ENCODE peak calls at places on chromosomes 5 and 9, in seven cellular contexts. B is DMS53, M is M059J, G is activated T-cell treated with anti-CD3 and anti-CD28 coated beads for 48 hours, R is GM03348, O is occipital lobe, N is HT1080. J is an unnamed sample.

GRCh38 chr5:170597109-170597741 is 93.4 kb downstream of the KCNIP1 start:
- DNase-seq in B (no peak), M (peak; percentile 95), G (peak; percentile 51), R (peak; percentile 75), O (peak; percentile 41), N (peak; percentile 89), J (peak; percentile 95)

GRCh38 chr5:74035521-74035937 is 409.5 kb downstream of the ARHGEF28 start:
- DNase-seq in B (peak; percentile 53), M (peak; percentile 88), G (no peak), R (peak; percentile 58), O (no peak), N (peak; percentile 92), J (peak; percentile 84)

GRCh38 chr5:147452137-147452838 is 57.6 kb downstream of the DPYSL3 start:
- DNase-seq in B (no peak), M (no peak), G (no peak), R (no peak), O (no peak), N (no peak), J (no peak)

GRCh38 chr9:131727184-131727785 is 12.6 kb downstream of the RAPGEF1 start:
- DNase-seq in B (no peak), M (peak; percentile 89), G (no peak), R (peak; percentile 42), O (peak; percentile 12), N (peak; percentile 47), J (peak; percentile 84)

GRCh38 chr9:116337015-116337414 is 183.4 kb downstream of the PAPPA start:
- DNase-seq in B (peak; percentile 71), M (peak; percentile 46), G (no peak), R (peak; percentile 52), O (no peak), N (peak; percentile 75), J (peak; percentile 31)

GRCh38 chr5:153782589-153783238 is 256.0 kb downstream of the FAM114A2 start:
- DNase-seq in B (no peak), M (peak; percentile 83), G (no peak), R (no peak), O (no peak), N (peak; percentile 78), J (no peak)

GRCh38 chr9:32376295-32376694 is 8.1 kb upstream of the ACO1 start:
- DNase-seq in B (no peak), M (no peak), G (no peak), R (no peak), O (no peak), N (no peak), J (no peak)

GRCh38 chr9:120531683-120532300 is 48.2 kb downstream of the CDK5RAP2 start:
- DNase-seq in B (peak; percentile 67), M (peak; percentile 31), G (no peak), R (peak; percentile 59), O (no peak), N (peak; percentile 17), J (peak; percentile 59)

GRCh38 chr5:177389368-177390169 is 5.3 kb downstream of the SLC34A1 start:
- DNase-seq in B (peak; percentile 73), M (peak; percentile 98), G (no peak), R (peak; percentile 65), O (no peak), N (peak; percentile 92), J (peak; percentile 96)

GRCh38 chr9:89318123-89319014 is at the start of gene SECISBP2:
- DNase-seq in B (peak; percentile 96), M (peak; percentile 97), G (peak; percentile 95), R (peak; percentile 96), O (peak; percentile 94), N (peak; percentile 99), J (peak; percentile 95)

GRCh38 chr5:72268753-72269410 is 51.2 kb downstream of the MRPS27 start:
- DNase-seq in B (peak; percentile 75), M (peak; percentile 74), G (peak; percentile 14), R (peak; percentile 40), O (no peak), N (no peak), J (peak; percentile 40)

GRCh38 chr5:150410524-150411244 is 2.0 kb downstream of the CD74 start:
- DNase-seq in B (peak; percentile 93), M (peak; percentile 77), G (no peak), R (peak; percentile 90), O (peak; percentile 64), N (peak; percentile 62), J (peak; percentile 62)

GRCh38 chr9:87890866-87891265 is 8.2 kb downstream of the SPATA31E1 start:
- DNase-seq in B (no peak), M (no peak), G (no peak), R (peak; percentile 2), O (no peak), N (no peak), J (no peak)

GRCh38 chr5:59817536-59817935 is 76.0 kb downstream of the PDE4D start:
- DNase-seq in B (no peak), M (no peak), G (no peak), R (no peak), O (no peak), N (no peak), J (no peak)

GRCh38 chr5:111755942-111756353 is 1.0 kb downstream of the NREP start:
- DNase-seq in B (peak; percentile 21), M (peak; percentile 48), G (no peak), R (peak; percentile 40), O (no peak), N (peak; percentile 25), J (no peak)

GRCh38 chr9:98191615-98192502 is 578 bp downstream of the CORO2A start:
- DNase-seq in B (peak; percentile 61), M (peak; percentile 22), G (peak; percentile 17), R (peak; percentile 50), O (peak; percentile 5), N (peak; percentile 39), J (peak; percentile 49)

GRCh38 chr9:76371901-76372300 is 22.3 kb downstream of the RFK start:
- DNase-seq in B (no peak), M (peak; percentile 31), G (no peak), R (no peak), O (no peak), N (peak; percentile 18), J (no peak)

GRCh38 chr5:30501065-30501464 is 692.4 kb upstream of the CDH6 start:
- DNase-seq in B (no peak), M (no peak), G (no peak), R (no peak), O (no peak), N (no peak), J (no peak)

GRCh38 chr9:3855601-3856328 is 330.0 kb upstream of the RFX3 start:
- DNase-seq in B (no peak), M (no peak), G (no peak), R (no peak), O (no peak), N (no peak), J (no peak)

GRCh38 chr9:3007331-3007730 is 163.4 kb upstream of the PUM3 start:
- DNase-seq in B (no peak), M (no peak), G (no peak), R (no peak), O (no peak), N (no peak), J (peak; percentile 16)

GRCh38 chr5:65512170-65512937 is 30.6 kb upstream of the ADAMTS6 start:
- DNase-seq in B (peak; percentile 64), M (peak; percentile 49), G (no peak), R (no peak), O (no peak), N (no peak), J (no peak)

GRCh38 chr9:84893360-84894128 is 224.0 kb downstream of the NTRK2 start:
- DNase-seq in B (no peak), M (no peak), G (no peak), R (no peak), O (no peak), N (no peak), J (no peak)

GRCh38 chr5:141608557-141608956 is 10.2 kb downstream of the DIAPH1 start:
- DNase-seq in B (peak; percentile 16), M (no peak), G (no peak), R (no peak), O (no peak), N (no peak), J (no peak)

GRCh38 chr5:178305801-178306200 is 73.2 kb upstream of the PHYKPL start:
- DNase-seq in B (no peak), M (no peak), G (no peak), R (no peak), O (no peak), N (no peak), J (no peak)

GRCh38 chr9:90991953-90992352 is 190.3 kb downstream of the SYK start:
- DNase-seq in B (no peak), M (no peak), G (no peak), R (peak; percentile 19), O (no peak), N (no peak), J (peak; percentile 25)

GRCh38 chr9:115006660-115007059 is 76.3 kb upstream of the TNFSF8 start:
- DNase-seq in B (no peak), M (peak; percentile 99), G (peak; percentile 40), R (peak; percentile 87), O (peak; percentile 31), N (peak; percentile 97), J (peak; percentile 87)

GRCh38 chr5:76682395-76682794 is 33.5 kb upstream of the F2R start:
- DNase-seq in B (no peak), M (no peak), G (no peak), R (no peak), O (no peak), N (no peak), J (no peak)

GRCh38 chr5:95599252-95599651 is 20.6 kb upstream of the GPR150 start:
- DNase-seq in B (no peak), M (no peak), G (no peak), R (no peak), O (no peak), N (no peak), J (no peak)

GRCh38 chr5:160152901-160153300 is 33.7 kb upstream of the PWWP2A start:
- DNase-seq in B (no peak), M (no peak), G (no peak), R (no peak), O (no peak), N (no peak), J (no peak)

GRCh38 chr9:83424831-83425230 is 113.4 kb downstream of the FRMD3 start:
- DNase-seq in B (no peak), M (no peak), G (no peak), R (no peak), O (no peak), N (no peak), J (no peak)

GRCh38 chr9:3521961-3522360 is 3.8 kb downstream of the RFX3 start:
- DNase-seq in B (no peak), M (no peak), G (no peak), R (no peak), O (no peak), N (no peak), J (no peak)

GRCh38 chr5:158203256-158203655 is 344.3 kb upstream of the CLINT1 start:
- DNase-seq in B (peak; percentile 45), M (peak; percentile 7), G (no peak), R (no peak), O (peak; percentile 9), N (peak; percentile 17), J (no peak)

GRCh38 chr5:147439253-147439652 is 70.6 kb downstream of the DPYSL3 start:
- DNase-seq in B (peak; percentile 48), M (peak; percentile 55), G (no peak), R (peak; percentile 40), O (no peak), N (peak; percentile 73), J (peak; percentile 25)

GRCh38 chr9:121773954-121774714 is 122.7 kb downstream of the DAB2IP start:
- DNase-seq in B (no peak), M (no peak), G (no peak), R (no peak), O (no peak), N (no peak), J (no peak)

GRCh38 chr9:114671605-114672004 is 10.4 kb downstream of the TEX48 start:
- DNase-seq in B (peak; percentile 20), M (peak; percentile 21), G (no peak), R (no peak), O (no peak), N (no peak), J (no peak)

GRCh38 chr5:159171274-159171673 is 38.1 kb downstream of the RNF145 start:
- DNase-seq in B (no peak), M (no peak), G (no peak), R (no peak), O (no peak), N (no peak), J (no peak)